ENCODE peak calls at places on chromosomes 3 and 15, in six cellular contexts. One of them, this sample, is unnamed.

GRCh38 chr15:29270169-29270955 is 740 bp upstream of the NSMCE3 start:
- DNase-seq in cardiac fibroblast: peak; percentile 54
- DNase-seq in BJ: no peak
- DNase-seq in osteoblast: peak; percentile 58
- DNase-seq in cardiac muscle cell: peak; percentile 51
- DNase-seq in lower lobe of right lung: no peak
- DNase-seq in this sample: no peak

GRCh38 chr15:89885611-89886010 is 8.2 kb downstream of the AP3S2 start:
- DNase-seq in lower lobe of right lung: no peak
- DNase-seq in cardiac muscle cell: no peak
- DNase-seq in osteoblast: no peak
- DNase-seq in BJ: no peak
- DNase-seq in cardiac fibroblast: no peak
- DNase-seq in this sample: no peak

GRCh38 chr15:66399276-66399675 is 12.6 kb downstream of the MAP2K1 start:
- DNase-seq in osteoblast: no peak
- DNase-seq in BJ: no peak
- DNase-seq in cardiac fibroblast: no peak
- DNase-seq in lower lobe of right lung: no peak
- DNase-seq in cardiac muscle cell: no peak
- DNase-seq in this sample: no peak

GRCh38 chr15:66715736-66716667 is 14.0 kb downstream of the SMAD6 start:
- DNase-seq in lower lobe of right lung: no peak
- DNase-seq in cardiac muscle cell: no peak
- DNase-seq in osteoblast: no peak
- DNase-seq in BJ: no peak
- DNase-seq in cardiac fibroblast: no peak
- DNase-seq in this sample: no peak

GRCh38 chr3:187318819-187319616 is 27.5 kb upstream of the MASP1 start:
- DNase-seq in BJ: peak; percentile 74
- DNase-seq in osteoblast: no peak
- DNase-seq in cardiac muscle cell: peak; percentile 78
- DNase-seq in lower lobe of right lung: no peak
- DNase-seq in cardiac fibroblast: peak; percentile 79
- DNase-seq in this sample: peak; percentile 14

GRCh38 chr15:47746516-47746915 is 29.2 kb downstream of the SEMA6D start:
- DNase-seq in lower lobe of right lung: no peak
- DNase-seq in osteoblast: no peak
- DNase-seq in cardiac muscle cell: no peak
- DNase-seq in cardiac fibroblast: no peak
- DNase-seq in BJ: no peak
- DNase-seq in this sample: no peak

GRCh38 chr3:16088496-16088895 is 86.0 kb upstream of the GALNT15 start:
- DNase-seq in BJ: no peak
- DNase-seq in cardiac fibroblast: peak; percentile 55
- DNase-seq in osteoblast: peak; percentile 22
- DNase-seq in cardiac muscle cell: no peak
- DNase-seq in lower lobe of right lung: no peak
- DNase-seq in this sample: no peak

GRCh38 chr3:195888311-195888761 is 20.0 kb downstream of the TNK2 start:
- DNase-seq in lower lobe of right lung: no peak
- DNase-seq in osteoblast: peak; percentile 59
- DNase-seq in cardiac muscle cell: no peak
- DNase-seq in BJ: no peak
- DNase-seq in cardiac fibroblast: no peak
- DNase-seq in this sample: no peak

GRCh38 chr15:80404719-80405553 is 754 bp downstream of the ARNT2 start:
- DNase-seq in cardiac fibroblast: no peak
- DNase-seq in cardiac muscle cell: peak; percentile 12
- DNase-seq in BJ: no peak
- DNase-seq in lower lobe of right lung: no peak
- DNase-seq in osteoblast: peak; percentile 91
- DNase-seq in this sample: no peak

GRCh38 chr3:17469520-17469919 is 272.9 kb downstream of the TBC1D5 start:
- DNase-seq in lower lobe of right lung: no peak
- DNase-seq in cardiac fibroblast: no peak
- DNase-seq in osteoblast: no peak
- DNase-seq in BJ: no peak
- DNase-seq in cardiac muscle cell: no peak
- DNase-seq in this sample: no peak

GRCh38 chr3:193853511-193854219 is 260.7 kb downstream of the OPA1 start:
- DNase-seq in osteoblast: no peak
- DNase-seq in cardiac muscle cell: no peak
- DNase-seq in cardiac fibroblast: no peak
- DNase-seq in BJ: no peak
- DNase-seq in lower lobe of right lung: no peak
- DNase-seq in this sample: no peak

GRCh38 chr3:27746838-27747237 is 24.7 kb upstream of the EOMES start:
- DNase-seq in cardiac fibroblast: no peak
- DNase-seq in BJ: no peak
- DNase-seq in osteoblast: no peak
- DNase-seq in lower lobe of right lung: no peak
- DNase-seq in cardiac muscle cell: no peak
- DNase-seq in this sample: no peak

GRCh38 chr15:37375529-37375928 is 275.2 kb upstream of the MEIS2 start:
- DNase-seq in lower lobe of right lung: no peak
- DNase-seq in osteoblast: no peak
- DNase-seq in cardiac fibroblast: no peak
- DNase-seq in BJ: no peak
- DNase-seq in cardiac muscle cell: no peak
- DNase-seq in this sample: no peak

GRCh38 chr3:119310052-119310451 is 15.9 kb downstream of the ARHGAP31 start:
- DNase-seq in cardiac fibroblast: peak; percentile 92
- DNase-seq in lower lobe of right lung: no peak
- DNase-seq in BJ: peak; percentile 88
- DNase-seq in osteoblast: peak; percentile 89
- DNase-seq in cardiac muscle cell: peak; percentile 97
- DNase-seq in this sample: peak; percentile 96
- TF ChIP-seq CTCF in cardiac fibroblast: no peak
- TF ChIP-seq CTCF in lower lobe of right lung: no peak
- TF ChIP-seq CTCF in BJ: no peak
- TF ChIP-seq CTCF in osteoblast: no peak
- TF ChIP-seq CTCF in cardiac muscle cell: no peak
- TF ChIP-seq CTCF in this sample: no peak

DNA sequence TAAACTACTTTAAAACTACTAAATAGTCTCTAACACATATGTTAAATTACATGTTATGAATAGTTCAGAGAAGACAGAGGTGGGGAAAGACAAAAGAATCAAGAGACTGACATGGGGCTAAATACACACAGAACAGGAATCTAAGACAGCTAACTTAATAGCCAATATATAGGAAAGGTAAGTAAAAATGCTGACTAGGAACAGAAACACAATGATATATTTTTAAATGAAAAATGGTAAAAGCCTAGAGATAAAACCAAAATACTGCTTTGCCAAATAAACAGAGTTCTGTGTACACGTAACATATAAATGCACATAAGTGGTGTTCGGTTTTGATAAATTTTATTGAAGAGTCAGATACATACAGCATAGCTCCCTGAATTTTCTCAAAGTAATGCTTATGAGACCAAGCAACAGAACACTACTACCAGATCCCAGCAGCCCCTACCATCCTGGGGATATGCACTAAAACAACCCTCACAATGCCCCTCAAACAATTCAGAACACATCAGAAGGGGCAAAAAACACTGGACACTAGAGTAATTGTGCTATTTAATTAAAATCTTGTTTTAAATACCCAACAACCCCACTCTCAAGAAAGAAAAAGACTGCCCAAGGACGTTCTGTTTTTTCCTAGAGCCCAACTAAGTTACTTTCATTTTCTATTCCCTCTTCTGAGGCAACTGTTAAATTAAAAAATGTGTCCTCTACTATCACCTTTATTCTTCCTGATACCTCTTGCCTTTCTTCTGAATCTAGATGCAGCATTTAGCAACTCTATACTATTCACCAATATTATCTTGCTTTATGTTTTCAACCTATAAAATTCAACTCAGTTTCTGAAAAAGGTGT is 121.1 kb downstream of the ADAM10 start:
- DNase-seq in osteoblast: no peak
- DNase-seq in cardiac fibroblast: peak; percentile 10
- DNase-seq in lower lobe of right lung: no peak
- DNase-seq in cardiac muscle cell: peak; percentile 10
- DNase-seq in BJ: no peak
- DNase-seq in this sample: no peak
- H3K4me3 ChIP-seq in osteoblast: peak overlapping the region; percentile 63
- H3K4me3 ChIP-seq in cardiac fibroblast: peak overlapping the region; percentile 30
- H3K4me3 ChIP-seq in lower lobe of right lung: peak overlapping the region; percentile 39
- H3K4me3 ChIP-seq in cardiac muscle cell: no peak overlapping the region
- H3K4me3 ChIP-seq in BJ: peak overlapping the region; percentile 30
- H3K4me3 ChIP-seq in this sample: no peak overlapping the region

GRCh38 chr3:115913069-115913686 is 289.9 kb downstream of the GAP43 start:
- DNase-seq in osteoblast: peak; percentile 71
- DNase-seq in cardiac fibroblast: no peak
- DNase-seq in cardiac muscle cell: no peak
- DNase-seq in lower lobe of right lung: no peak
- DNase-seq in BJ: no peak
- DNase-seq in this sample: no peak
- TF ChIP-seq CTCF in osteoblast: peak; percentile 51
- TF ChIP-seq CTCF in cardiac fibroblast: no peak
- TF ChIP-seq CTCF in cardiac muscle cell: peak; percentile 27
- TF ChIP-seq CTCF in lower lobe of right lung: no peak
- TF ChIP-seq CTCF in BJ: peak; percentile 37
- TF ChIP-seq CTCF in this sample: peak; percentile 39

DNA sequence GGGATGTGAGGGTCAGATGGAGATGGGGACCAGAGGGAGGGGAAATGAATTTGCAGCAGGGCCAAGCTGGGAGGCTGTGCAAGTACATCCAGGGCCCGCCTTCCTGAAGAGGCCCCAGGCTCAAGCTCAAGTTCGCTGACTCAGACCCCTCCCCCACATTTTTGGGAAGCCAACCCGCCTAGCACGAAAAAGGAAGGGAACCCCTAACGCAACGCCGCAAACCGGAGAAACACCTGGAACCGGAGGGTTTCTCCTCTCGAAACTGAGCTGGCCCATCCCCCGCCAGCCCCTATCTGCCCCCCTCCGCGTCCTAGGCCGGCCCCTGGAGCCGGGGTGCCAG is 624 bp downstream of the AP3B2 start:
- DNase-seq in lower lobe of right lung: no peak
- DNase-seq in osteoblast: no peak
- DNase-seq in BJ: no peak
- DNase-seq in cardiac fibroblast: peak; percentile 16
- DNase-seq in cardiac muscle cell: no peak
- DNase-seq in this sample: no peak
- H3K4me3 ChIP-seq in lower lobe of right lung: peak overlapping the region; percentile 80
- H3K4me3 ChIP-seq in osteoblast: peak overlapping the region; percentile 75
- H3K4me3 ChIP-seq in BJ: peak overlapping the region; percentile 57
- H3K4me3 ChIP-seq in cardiac fibroblast: peak overlapping the region; percentile 43
- H3K4me3 ChIP-seq in cardiac muscle cell: peak overlapping the region; percentile 49
- H3K4me3 ChIP-seq in this sample: peak overlapping the region; percentile 57

GRCh38 chr3:126567696-126568438 is 9.1 kb upstream of the C3orf22 start:
- DNase-seq in cardiac muscle cell: no peak
- DNase-seq in BJ: no peak
- DNase-seq in osteoblast: peak; percentile 73
- DNase-seq in cardiac fibroblast: no peak
- DNase-seq in lower lobe of right lung: no peak
- DNase-seq in this sample: no peak
- TF ChIP-seq CTCF in cardiac muscle cell: no peak
- TF ChIP-seq CTCF in BJ: no peak
- TF ChIP-seq CTCF in osteoblast: peak; percentile 26
- TF ChIP-seq CTCF in cardiac fibroblast: no peak
- TF ChIP-seq CTCF in lower lobe of right lung: no peak
- TF ChIP-seq CTCF in this sample: peak; percentile 29

GRCh38 chr3:134650431-134651346 is at the start of gene KY:
- DNase-seq in osteoblast: peak; percentile 92
- DNase-seq in cardiac fibroblast: peak; percentile 59
- DNase-seq in cardiac muscle cell: peak; percentile 60
- DNase-seq in lower lobe of right lung: peak; percentile 60
- DNase-seq in BJ: no peak
- DNase-seq in this sample: no peak
- H3K4me3 ChIP-seq in osteoblast: peak within 1 kb of the TSS; percentile 78
- H3K4me3 ChIP-seq in cardiac fibroblast: peak within 1 kb of the TSS; percentile 57
- H3K4me3 ChIP-seq in cardiac muscle cell: peak within 1 kb of the TSS; percentile 18
- H3K4me3 ChIP-seq in lower lobe of right lung: peak within 1 kb of the TSS; percentile 51
- H3K4me3 ChIP-seq in BJ: peak within 1 kb of the TSS; percentile 32
- H3K4me3 ChIP-seq in this sample: peak within 1 kb of the TSS; percentile 37

This sample was measured in kidney epithelial cell.